ENCODE peak calls at places on chromosomes 16 and 17, in seven cellular contexts. C is AG04450; Y is Calu3; J is stimulated activated CD4-positive, alpha-beta T cell treated with anti-CD3 and anti-CD28 coated beads, TNF-alpha, amount 100 ng/mL, for 1 hour; E is neural crest cell; U is skeletal muscle cell; I is activated naive CD4-positive, alpha-beta T cell. X is an unnamed sample.

GRCh38 chr17:29116652-29117439 is 63.4 kb downstream of the MYO18A start:
- DNase-seq in Y (peak; percentile 84), J (peak; percentile 74), I (peak; percentile 68), U (no peak), E (peak; percentile 80), C (no peak), X (no peak)

GRCh38 chr17:56700919-56701420 is 107.5 kb downstream of the NOG start:
- DNase-seq in C (no peak), U (no peak), J (no peak), I (no peak), Y (no peak), E (no peak), X (no peak)

GRCh38 chr16:12559714-12560113 is 244.0 kb downstream of the CPPED1 start:
- DNase-seq in U (no peak), E (no peak), I (no peak), C (no peak), J (no peak), Y (no peak), X (no peak)

GRCh38 chr17:8162997-8163977 is 539 bp upstream of the VAMP2 start:
- DNase-seq in J (no peak), U (no peak), C (no peak), E (no peak), I (no peak), Y (no peak), X (no peak)

GRCh38 chr17:65519471-65519870 is 42.0 kb downstream of the AXIN2 start:
- DNase-seq in U (no peak), Y (no peak), J (no peak), I (no peak), C (no peak), E (no peak), X (no peak)

GRCh38 chr16:397736-398332 is 835 bp downstream of the NME4 start:
- DNase-seq in I (no peak), E (peak; percentile 73), Y (peak; percentile 78), U (no peak), C (no peak), J (no peak), X (no peak)

GRCh38 chr17:19250421-19251141 is 13.4 kb downstream of the EPN2 start:
- DNase-seq in J (no peak), Y (no peak), E (no peak), C (no peak), I (no peak), U (no peak), X (no peak)

GRCh38 chr16:87847467-87847784 is 21.9 kb downstream of the SLC7A5 start:
- DNase-seq in Y (no peak), U (no peak), C (no peak), J (no peak), E (no peak), I (no peak), X (no peak)

X was measured in foreskin keratinocyte.